ENCODE peak calls at places on chromosomes 2 and 18, in seven cellular contexts. P is mucosa of descending colon, N is progenitor cell of endocrine pancreas, U is GM13976, I is mammary epithelial cell, O is lower leg skin, T is cardiac muscle cell. Z is an unnamed sample.

GRCh38 chr2:19876751-19877150 is 25.0 kb downstream of the TTC32 start:
- DNase-seq in U (no peak), N (no peak), T (no peak), O (peak), P (no peak), I (no peak), Z (peak)

GRCh38 chr2:215773728-215774127 is 239.6 kb downstream of the MREG start:
- DNase-seq in P (no peak), U (no peak), O (no peak), I (peak), N (no peak), T (peak), Z (no peak)

GRCh38 chr18:12625242-12625641 is 32.7 kb downstream of the SPIRE1 start:
- DNase-seq in P (no peak), O (no peak), I (no peak), U (no peak), T (peak), N (no peak), Z (no peak)

GRCh38 chr18:27750014-27750413 is 426.9 kb downstream of the CDH2 start:
- DNase-seq in P (peak), U (peak), O (no peak), I (peak), T (peak), N (peak), Z (no peak)

GRCh38 chr2:170917957-170918356 is 11.1 kb upstream of the GORASP2 start:
- DNase-seq in N (no peak), O (no peak), T (no peak), P (no peak), I (no peak), U (no peak), Z (no peak)

GRCh38 chr18:7334973-7335568 is 104.2 kb downstream of the LRRC30 start:
- DNase-seq in N (no peak), U (no peak), T (no peak), P (no peak), O (no peak), I (no peak), Z (peak)

GRCh38 chr2:17610521-17610920 is 70.0 kb downstream of the VSNL1 start:
- DNase-seq in P (no peak), I (no peak), O (peak), T (peak), U (no peak), N (no peak), Z (no peak)

GRCh38 chr18:36758001-36758400 is 70.8 kb downstream of the TPGS2 start:
- DNase-seq in T (no peak), O (no peak), N (no peak), P (no peak), I (no peak), U (no peak), Z (no peak)

GRCh38 chr2:218000137-218000536 is 2.7 kb downstream of the TNS1 start:
- DNase-seq in T (peak), I (no peak), O (no peak), U (no peak), N (no peak), P (no peak), Z (no peak)

GRCh38 chr2:72271276-72271614 is 123.6 kb upstream of the CYP26B1 start:
- DNase-seq in O (no peak), I (no peak), T (no peak), P (no peak), U (no peak), N (no peak), Z (no peak)

GRCh38 chr18:79485788-79486355 is 90.1 kb downstream of the NFATC1 start:
- DNase-seq in N (no peak), P (no peak), T (peak), U (no peak), I (no peak), O (peak), Z (peak)

GRCh38 chr2:240460781-240461431 is 25.4 kb downstream of the GPC1 start:
- DNase-seq in P (no peak), N (no peak), I (no peak), T (no peak), O (peak), U (no peak), Z (no peak)

GRCh38 chr2:135798762-135799161 is 38.2 kb downstream of the LCT start:
- DNase-seq in U (no peak), T (no peak), P (no peak), I (no peak), O (no peak), N (no peak), Z (no peak)

GRCh38 chr2:70733428-70734185 is 34.4 kb downstream of the ADD2 start:
- DNase-seq in T (no peak), U (no peak), I (no peak), P (no peak), N (no peak), O (no peak), Z (no peak)

GRCh38 chr2:143078106-143078505 is 51.1 kb upstream of the ARHGAP15 start:
- DNase-seq in I (no peak), P (no peak), O (no peak), T (no peak), U (no peak), N (no peak), Z (no peak)
- TF ChIP-seq CTCF in I (no peak), P (no peak), O (no peak), T (no peak), U (no peak), N (no peak), Z (peak)

GRCh38 chr2:174149530-174149929 is 98.8 kb downstream of the OLA1 start:
- DNase-seq in U (no peak), O (no peak), N (no peak), I (no peak), P (no peak), T (no peak), Z (no peak)

GRCh38 chr2:174142290-174142689 is 106.0 kb downstream of the OLA1 start:
- DNase-seq in I (no peak), U (no peak), N (no peak), T (no peak), P (no peak), O (no peak), Z (no peak)

GRCh38 chr2:174148833-174149232 is 99.5 kb downstream of the OLA1 start:
- DNase-seq in T (no peak), P (no peak), U (no peak), N (no peak), O (no peak), I (no peak), Z (no peak)

GRCh38 chr2:174145827-174146226 is 102.5 kb downstream of the OLA1 start:
- DNase-seq in U (no peak), N (no peak), O (no peak), T (peak), I (no peak), P (no peak), Z (no peak)
- TF ChIP-seq CTCF in U (no peak), N (no peak), O (no peak), T (peak), I (peak), P (no peak), Z (no peak)

GRCh38 chr2:10079931-10080535 is at the start of gene CYS1:
- DNase-seq in N (peak), I (no peak), O (no peak), T (peak), U (peak), P (no peak), Z (no peak)
- TF ChIP-seq CTCF in N (peak), I (no peak), O (no peak), T (no peak), U (peak), P (no peak), Z (peak)

DNA sequence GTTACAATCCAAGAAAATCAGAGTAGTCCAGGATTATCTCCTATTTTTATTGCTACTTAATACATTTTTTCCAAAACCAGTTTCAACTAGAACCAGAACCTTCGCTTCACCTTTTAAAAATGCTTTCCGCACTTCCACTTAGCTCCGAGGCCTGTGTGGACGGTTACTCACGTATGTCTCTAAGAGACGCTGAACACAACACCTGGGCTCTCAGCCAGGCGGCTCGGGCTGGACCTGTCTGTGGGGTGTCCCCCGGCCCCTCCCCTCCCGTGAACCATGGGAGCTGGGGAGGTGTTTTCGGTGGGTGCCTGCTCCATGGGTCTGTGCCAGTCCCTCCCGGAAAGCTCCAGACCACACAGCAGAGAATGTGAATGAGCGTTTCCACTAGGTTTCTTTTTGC is 223.8 kb downstream of the GLI2 start:
- DNase-seq in P (no peak), N (no peak), T (no peak), U (no peak), I (peak), O (no peak), Z (no peak)
- TF ChIP-seq CTCF in P (no peak), N (no peak), T (no peak), U (no peak), I (no peak), O (no peak), Z (no peak)

GRCh38 chr2:1856922-1857321 is 112.6 kb upstream of the PXDN start:
- DNase-seq in U (no peak), I (no peak), P (no peak), T (peak), O (no peak), N (no peak), Z (no peak)

GRCh38 chr2:1854747-1855146 is 110.4 kb upstream of the PXDN start:
- DNase-seq in T (peak), U (peak), N (no peak), P (no peak), I (peak), O (no peak), Z (no peak)

GRCh38 chr2:1855150-1855549 is 110.8 kb upstream of the PXDN start:
- DNase-seq in I (no peak), T (peak), U (no peak), P (no peak), O (no peak), N (no peak), Z (no peak)

GRCh38 chr2:1858733-1859132 is 114.4 kb upstream of the PXDN start:
- DNase-seq in N (no peak), O (no peak), U (no peak), P (no peak), I (no peak), T (no peak), Z (no peak)

GRCh38 chr2:1856481-1856880 is 112.2 kb upstream of the PXDN start:
- DNase-seq in P (no peak), O (no peak), U (no peak), I (no peak), T (no peak), N (no peak), Z (no peak)
- TF ChIP-seq CTCF in P (no peak), O (no peak), U (no peak), I (no peak), T (no peak), N (no peak), Z (peak)

DNA sequence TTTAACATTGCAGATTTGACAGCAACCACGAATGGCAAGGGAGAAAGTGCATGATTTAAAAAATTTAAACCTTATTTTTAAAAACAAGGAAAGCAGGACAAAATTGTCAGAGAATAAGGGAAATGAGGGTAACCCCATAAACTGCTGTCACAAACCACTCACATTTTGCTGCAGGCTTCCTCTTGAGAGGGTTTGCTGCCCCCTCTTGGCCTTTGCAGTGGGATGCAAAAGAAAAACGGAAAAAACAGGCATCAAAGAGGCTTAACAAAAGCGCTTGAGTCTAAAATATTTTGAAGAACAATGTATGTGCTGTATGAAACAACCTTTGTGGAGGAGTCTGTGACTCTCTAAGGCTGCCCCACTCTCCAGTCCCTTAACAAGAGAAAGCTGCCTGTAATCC is 91.6 kb downstream of the TMX3 start:
- DNase-seq in T (peak), O (no peak), P (peak), N (peak), I (peak), U (peak), Z (no peak)
- TF ChIP-seq CTCF in T (peak), O (no peak), P (no peak), N (peak), I (peak), U (peak), Z (peak)

Z was measured in osteocyte.